ENCODE peak calls at places on chromosomes 5 and 9, in nine cellular contexts. N is RWPE2, E is lower lobe of right lung, Y is IMR-90, P is uterus, F is heart right ventricle, O is left ventricle myocardium inferior, S is heart left ventricle, I is mucosa of descending colon. A is an unnamed sample. For H3K4me1, the result is how much of the 10 kb centered on the place peaks cover.

GRCh38 chr9:9790216-9790872 is 822.5 kb downstream of the PTPRD start:
- DNase-seq in N (no peak), I (peak), Y (no peak), S (no peak), F (no peak), O (no peak), P (no peak), E (no peak), A (no peak)

GRCh38 chr9:131585375-131585774 is 40.1 kb downstream of the PRRT1B start:
- DNase-seq in S (no peak), F (no peak), Y (peak), I (no peak), P (peak), O (no peak), N (no peak), E (no peak), A (no peak)

GRCh38 chr5:135750506-135750905 is 84.0 kb upstream of the SLC25A48 start:
- DNase-seq in F (no peak), P (no peak), S (no peak), N (no peak), O (no peak), I (no peak), E (no peak), Y (no peak), A (no peak)

GRCh38 chr9:110578896-110579752 is at the start of gene SVEP1:
- DNase-seq in S (peak), O (peak), I (peak), E (peak), N (peak), P (peak), F (peak), Y (peak), A (no peak)

GRCh38 chr9:35811364-35812024 is 568 bp downstream of the SPAG8 start:
- DNase-seq in N (peak), F (peak), O (peak), S (peak), I (peak), E (no peak), Y (no peak), P (peak), A (no peak)

GRCh38 chr9:88837731-88838130 is 153.5 kb upstream of the S1PR3 start:
- DNase-seq in F (no peak), N (no peak), E (no peak), O (no peak), P (no peak), Y (peak), I (no peak), S (no peak), A (peak)

GRCh38 chr9:10265102-10265708 is 347.6 kb downstream of the PTPRD start:
- DNase-seq in F (no peak), P (no peak), O (no peak), N (no peak), E (no peak), Y (peak), I (no peak), S (no peak), A (peak)

GRCh38 chr9:98117984-98118639 is 910 bp downstream of the TRIM14 start:
- DNase-seq in E (no peak), S (no peak), N (peak), P (no peak), Y (peak), I (peak), F (no peak), O (no peak), A (no peak)

GRCh38 chr9:132776268-132776667 is 101.8 kb downstream of the AK8 start:
- DNase-seq in N (no peak), P (no peak), Y (no peak), I (no peak), O (no peak), F (no peak), E (no peak), S (no peak), A (no peak)

GRCh38 chr5:14365831-14366435 is 215.7 kb upstream of the OTULINL start:
- DNase-seq in N (no peak), I (no peak), F (no peak), E (no peak), S (no peak), O (no peak), Y (no peak), P (no peak), A (peak)

GRCh38 chr5:104189031-104189430 is 626.4 kb upstream of the NUDT12 start:
- DNase-seq in O (no peak), F (no peak), Y (peak), P (no peak), N (no peak), E (no peak), I (no peak), S (no peak), A (peak)

GRCh38 chr5:17794201-17794600 is 159.9 kb downstream of the TAF11L14 start:
- DNase-seq in S (no peak), P (no peak), O (no peak), N (no peak), E (no peak), F (no peak), I (no peak), Y (no peak), A (peak)

GRCh38 chr5:120640793-120641192 is 176.7 kb downstream of the PRR16 start:
- DNase-seq in O (no peak), Y (no peak), N (no peak), E (no peak), P (no peak), F (no peak), I (no peak), S (no peak), A (no peak)

GRCh38 chr5:14171621-14172020 is 28.5 kb downstream of the TRIO start:
- DNase-seq in P (no peak), E (peak), S (no peak), O (no peak), N (no peak), I (no peak), Y (peak), F (no peak), A (no peak)

GRCh38 chr5:64331597-64332277 is 166.1 kb downstream of the RNF180 start:
- DNase-seq in E (peak), I (no peak), O (peak), S (peak), Y (no peak), P (no peak), N (peak), F (peak), A (no peak)

GRCh38 chr5:177362102-177362868 is 4.6 kb downstream of the RGS14 start:
- DNase-seq in O (no peak), E (peak), I (no peak), S (no peak), Y (no peak), F (no peak), N (no peak), P (no peak), A (no peak)

GRCh38 chr9:83204047-83204446 is 141.1 kb upstream of the RASEF start:
- DNase-seq in Y (no peak), P (no peak), E (no peak), F (no peak), N (no peak), I (no peak), O (no peak), S (no peak), A (no peak)

GRCh38 chr9:138025417-138025816 is 147.8 kb downstream of the CACNA1B start:
- DNase-seq in P (no peak), S (no peak), Y (no peak), I (no peak), E (no peak), N (no peak), O (no peak), F (no peak), A (no peak)
- TF ChIP-seq CTCF in P (no peak), S (no peak), Y (no peak), I (no peak), E (no peak), N (no peak), O (no peak), F (no peak), A (no peak)

GRCh38 chr5:143316844-143317631 is 86.4 kb downstream of the NR3C1 start:
- DNase-seq in Y (no peak), S (no peak), F (no peak), I (no peak), E (no peak), O (no peak), N (no peak), P (no peak), A (no peak)

GRCh38 chr5:143318270-143318669 is 85.2 kb downstream of the NR3C1 start:
- DNase-seq in O (no peak), Y (no peak), F (no peak), S (no peak), E (no peak), N (no peak), I (no peak), P (no peak), A (no peak)

GRCh38 chr5:143322178-143322577 is 81.3 kb downstream of the NR3C1 start:
- DNase-seq in O (no peak), Y (no peak), N (no peak), P (no peak), S (no peak), F (no peak), E (no peak), I (no peak), A (no peak)

GRCh38 chr5:143318833-143319232 is 84.7 kb downstream of the NR3C1 start:
- DNase-seq in P (no peak), E (no peak), S (no peak), N (no peak), Y (peak), O (no peak), I (no peak), F (no peak), A (no peak)

DNA sequence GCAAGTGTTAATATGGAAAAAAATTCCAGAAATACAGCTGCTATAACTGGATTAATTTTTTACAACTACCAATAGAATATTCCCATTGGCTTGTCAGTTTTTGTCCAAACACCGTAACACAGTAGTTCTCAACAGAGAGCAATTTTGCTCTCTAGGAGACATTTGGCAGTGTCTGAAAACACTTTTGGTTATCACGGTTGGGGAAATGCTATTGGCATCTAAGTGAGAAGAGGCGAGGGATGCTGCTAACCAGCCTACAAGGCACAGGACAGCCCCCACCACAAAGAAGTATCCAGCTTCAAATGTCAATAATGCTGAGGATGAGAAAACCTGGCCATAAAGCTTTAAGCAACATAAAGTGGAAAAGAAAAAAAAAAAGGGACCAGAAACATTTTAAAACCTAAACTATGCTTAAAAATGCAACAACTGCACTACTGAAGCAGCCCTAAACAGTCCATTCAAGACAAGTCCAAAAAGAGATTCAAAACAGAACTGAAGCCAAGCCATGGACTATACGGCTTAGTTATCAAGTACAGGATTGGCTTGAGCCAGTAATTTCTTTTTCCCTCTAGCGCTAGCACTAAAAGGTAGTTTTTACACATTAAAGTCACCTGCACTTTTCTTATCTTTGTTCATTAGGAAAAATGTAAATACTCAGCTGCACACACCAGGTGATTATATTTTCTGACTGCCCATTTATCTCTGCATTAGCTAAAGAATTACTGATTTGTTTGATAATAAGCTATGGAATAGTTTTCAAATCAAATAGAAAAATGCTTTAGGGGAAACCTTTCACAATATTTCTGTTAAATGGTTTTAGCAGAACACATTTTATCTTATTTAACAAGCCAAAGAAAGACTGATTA is 83.8 kb downstream of the NR3C1 start:
- DNase-seq in E (no peak), F (no peak), P (no peak), O (no peak), I (no peak), N (no peak), S (no peak), Y (no peak), A (no peak)
- H3K4me1 ChIP-seq in E (half or more), F (under half), P (under half), O (half or more), I (under half), N (under half), S (half or more), Y (under half), A (under half)

DNA sequence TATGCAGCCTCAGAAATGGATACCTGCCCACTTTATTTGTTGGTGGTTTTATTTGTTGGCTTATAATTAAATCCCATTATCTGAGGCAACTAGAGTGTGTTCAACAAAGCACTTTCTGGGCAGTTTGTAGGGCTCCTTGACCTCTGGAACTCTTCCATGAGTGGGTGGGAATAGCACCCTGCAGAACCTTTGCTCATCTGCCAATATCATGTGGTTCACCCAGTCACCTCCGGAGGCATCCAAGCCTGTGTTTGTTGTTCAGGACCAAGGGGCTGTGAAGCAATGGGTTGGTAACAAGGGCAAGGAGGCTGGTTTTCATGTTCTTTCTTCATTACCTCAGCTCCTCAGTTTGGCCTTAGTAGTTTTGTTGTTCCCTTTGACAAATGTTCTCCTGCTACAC is 314.0 kb downstream of the NDUFS4 start:
- DNase-seq in P (no peak), I (no peak), O (no peak), Y (no peak), S (no peak), F (no peak), E (no peak), N (no peak), A (no peak)
- TF ChIP-seq CTCF in P (no peak), I (no peak), O (no peak), Y (no peak), S (no peak), F (no peak), E (no peak), N (peak), A (peak)

GRCh38 chr9:7770102-7770501 is 29.5 kb downstream of the DMAC1 start:
- DNase-seq in E (no peak), P (no peak), N (no peak), S (no peak), Y (no peak), F (no peak), I (no peak), O (no peak), A (no peak)
- H3K4me1 ChIP-seq in E (under half), P (under half), N (under half), S (under half), Y (under half), F (under half), I (under half), O (under half), A (under half)

DNA sequence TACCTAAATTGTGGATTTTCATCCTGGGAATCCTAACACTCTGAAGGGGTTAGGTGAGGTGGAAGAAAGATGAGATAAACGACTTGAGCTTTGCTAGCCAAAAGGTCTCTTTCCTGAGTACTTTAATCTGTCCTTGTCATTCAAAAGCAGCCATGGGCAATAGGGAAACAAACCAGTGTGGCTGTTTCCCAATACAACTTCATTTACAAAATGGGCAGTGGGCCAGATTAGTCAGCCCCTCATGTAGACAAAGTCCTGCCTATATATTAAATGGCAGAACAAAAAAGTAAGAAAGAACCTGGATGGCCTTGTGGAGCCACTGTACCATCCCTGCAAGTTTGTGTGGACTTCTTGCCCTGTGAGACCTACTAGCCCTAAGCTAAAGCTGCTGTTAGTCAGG is 51.0 kb upstream of the NFIL3 start:
- DNase-seq in Y (peak), S (no peak), F (no peak), E (no peak), O (no peak), P (no peak), I (no peak), N (no peak), A (no peak)
- TF ChIP-seq CTCF in Y (no peak), S (no peak), F (no peak), E (no peak), O (no peak), P (no peak), I (no peak), N (no peak), A (no peak)

GRCh38 chr9:137234758-137235423 is 4.2 kb downstream of the SLC34A3 start:
- DNase-seq in F (no peak), O (no peak), E (no peak), N (no peak), I (no peak), P (no peak), Y (no peak), S (no peak), A (no peak)
- H3K4me1 ChIP-seq in F (under half), O (under half), E (under half), N (under half), I (under half), P (under half), Y (under half), S (under half), A (under half)